ENCODE peak calls at places on chromosomes 7 and 10, in five cellular contexts. F is heart right ventricle; U is esophagus muscularis mucosa; Z is effector memory CD4-positive, alpha-beta T cell; M is HCT116. J is an unnamed sample.
A peak's percentile ranks its signal among the peaks of the same experiment; 100 is the strongest.

GRCh38 chr10:7797582-7797981 is 9.6 kb downstream of the ATP5F1C start:
- DNase-seq in F (peak; percentile 23), Z (no peak), U (no peak), M (peak; percentile 49), J (no peak)

GRCh38 chr7:51015581-51015980 is 232.9 kb upstream of the GRB10 start:
- DNase-seq in F (no peak), M (no peak), Z (no peak), U (peak; percentile 87), J (no peak)

GRCh38 chr10:21742740-21743412 is 208.8 kb downstream of the MLLT10 start:
- DNase-seq in M (no peak), Z (no peak), F (no peak), U (no peak), J (no peak)

GRCh38 chr7:47314728-47315601 is 266.9 kb downstream of the TNS3 start:
- DNase-seq in Z (no peak), U (no peak), M (no peak), F (peak; percentile 59), J (no peak)

GRCh38 chr7:150935149-150935548 is 43.0 kb downstream of the KCNH2 start:
- DNase-seq in F (no peak), U (no peak), M (no peak), Z (no peak), J (no peak)

GRCh38 chr7:150950496-150951180 is 27.5 kb downstream of the KCNH2 start:
- DNase-seq in U (no peak), Z (no peak), F (no peak), M (no peak), J (peak; percentile 26)

GRCh38 chr7:5231116-5231515 is 41.1 kb downstream of the WIPI2 start:
- DNase-seq in M (no peak), U (no peak), Z (no peak), F (no peak), J (no peak)

GRCh38 chr10:50625663-50626062 is 1.9 kb upstream of the SGMS1 start:
- DNase-seq in Z (no peak), U (no peak), F (no peak), M (no peak), J (no peak)

GRCh38 chr7:80736371-80736770 is 97.9 kb downstream of the CD36 start:
- DNase-seq in F (no peak), M (no peak), U (no peak), Z (no peak), J (no peak)

GRCh38 chr10:60957667-60958221 is 13.8 kb upstream of the RHOBTB1 start:
- DNase-seq in M (no peak), Z (no peak), U (no peak), F (no peak), J (no peak)

GRCh38 chr7:27183682-27184341 is 1.2 kb downstream of the HOXA11 start:
- DNase-seq in U (no peak), M (no peak), Z (no peak), F (no peak), J (peak; percentile 26)

GRCh38 chr7:22885824-22886255 is 63.2 kb upstream of the TOMM7 start:
- DNase-seq in F (no peak), M (no peak), Z (no peak), U (no peak), J (no peak)

GRCh38 chr10:91220954-91221696 is 662 bp downstream of the PCGF5 start:
- DNase-seq in M (no peak), U (no peak), F (no peak), Z (no peak), J (no peak)

GRCh38 chr10:133097961-133098360 is 10.2 kb downstream of the ADGRA1 start:
- DNase-seq in U (no peak), M (no peak), Z (no peak), F (no peak), J (no peak)
- H3K27me3 ChIP-seq in U (peaks cover 3% of the 10 kb centered on the region), M (no peaks in the 10 kb centered on the region), Z (no peaks in the 10 kb centered on the region), F (peaks cover 79% of the 10 kb centered on the region), J (no peaks in the 10 kb centered on the region)

GRCh38 chr10:71753091-71753959 is 20.0 kb downstream of the VSIR start:
- DNase-seq in F (no peak), M (no peak), U (no peak), Z (no peak), J (peak; percentile 74)
- H3K4me1 ChIP-seq in F (peaks cover 59% of the 10 kb centered on the region), M (no peaks in the 10 kb centered on the region), U (peaks cover 77% of the 10 kb centered on the region), Z (peaks cover 99% of the 10 kb centered on the region), J (peaks cover 36% of the 10 kb centered on the region)

GRCh38 chr10:133489816-133490588 is 36.3 kb downstream of the SCART1 start:
- DNase-seq in Z (no peak), F (no peak), M (no peak), U (no peak), J (no peak)
- H3K9me3 ChIP-seq in Z (no peaks in the 10 kb centered on the region), F (peaks cover 15% of the 10 kb centered on the region), M (no peaks in the 10 kb centered on the region), U (no peaks in the 10 kb centered on the region), J (peaks cover 37% of the 10 kb centered on the region)

GRCh38 chr7:98703916-98704315 is 86.8 kb downstream of the NPTX2 start:
- DNase-seq in F (no peak), U (no peak), Z (no peak), M (no peak), J (no peak)
- H3K27me3 ChIP-seq in F (peaks cover 21% of the 10 kb centered on the region), U (no peaks in the 10 kb centered on the region), Z (no peaks in the 10 kb centered on the region), M (peaks cover 3% of the 10 kb centered on the region), J (no peaks in the 10 kb centered on the region)

DNA sequence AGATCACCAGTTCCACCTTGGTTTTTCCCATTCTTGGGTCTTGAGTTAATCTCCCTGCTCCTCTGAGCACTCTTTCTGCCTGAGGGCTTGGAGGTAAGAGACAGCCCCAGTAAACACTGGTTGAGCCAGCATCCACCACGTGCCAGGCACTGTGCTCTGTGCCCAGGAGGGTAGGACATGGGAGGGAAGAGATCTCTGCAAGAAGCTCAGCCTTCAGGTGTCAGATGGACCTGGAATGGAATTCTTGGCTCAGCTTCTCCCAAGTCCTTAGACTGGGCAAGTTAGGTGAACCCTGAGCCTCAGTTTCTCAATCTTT is 2.5 kb downstream of the ZYX start:
- DNase-seq in Z (no peak), M (no peak), U (no peak), F (no peak), J (no peak)
- H3K4me1 ChIP-seq in Z (peaks cover 51% of the 10 kb centered on the region), M (peaks cover 13% of the 10 kb centered on the region), U (peaks cover 81% of the 10 kb centered on the region), F (peaks cover 64% of the 10 kb centered on the region), J (peaks cover 44% of the 10 kb centered on the region)

DNA sequence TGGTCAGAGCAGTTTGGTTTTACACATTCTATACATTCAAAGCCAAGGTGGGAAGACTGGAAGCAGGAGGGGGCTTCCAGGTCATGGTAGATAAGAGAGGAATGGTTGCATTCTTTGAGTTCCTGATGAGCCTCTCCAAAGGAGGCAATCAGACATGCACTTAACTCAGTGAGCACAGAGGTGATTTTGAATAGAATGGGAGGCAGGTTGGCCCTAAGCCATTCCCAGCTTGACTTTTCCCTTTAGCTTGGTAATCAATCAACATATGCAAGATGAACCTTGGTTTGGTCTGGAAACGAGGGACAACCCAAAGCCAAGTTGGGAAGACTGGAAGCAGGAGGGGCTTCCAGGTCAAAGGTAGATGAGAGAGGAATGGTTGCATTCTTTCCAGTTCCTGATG is 31.4 kb downstream of the TCERG1L start:
- DNase-seq in U (no peak), M (no peak), Z (no peak), F (no peak), J (no peak)
- H3K9me3 ChIP-seq in U (no peaks in the 10 kb centered on the region), M (no peaks in the 10 kb centered on the region), Z (no peaks in the 10 kb centered on the region), F (peaks cover 4% of the 10 kb centered on the region), J (no peaks in the 10 kb centered on the region)

GRCh38 chr10:49396666-49396999 is 744 bp upstream of the DRGX start:
- DNase-seq in Z (no peak), M (no peak), F (no peak), U (no peak), J (no peak)

GRCh38 chr10:49397036-49397999 is 1.4 kb upstream of the DRGX start:
- DNase-seq in M (no peak), Z (no peak), F (no peak), U (no peak), J (no peak)

GRCh38 chr10:49398986-49399385 is 3.1 kb upstream of the DRGX start:
- DNase-seq in Z (no peak), F (no peak), M (no peak), U (no peak), J (no peak)

GRCh38 chr10:49400365-49400764 is 4.5 kb upstream of the DRGX start:
- DNase-seq in F (no peak), M (no peak), Z (no peak), U (no peak), J (no peak)

DNA sequence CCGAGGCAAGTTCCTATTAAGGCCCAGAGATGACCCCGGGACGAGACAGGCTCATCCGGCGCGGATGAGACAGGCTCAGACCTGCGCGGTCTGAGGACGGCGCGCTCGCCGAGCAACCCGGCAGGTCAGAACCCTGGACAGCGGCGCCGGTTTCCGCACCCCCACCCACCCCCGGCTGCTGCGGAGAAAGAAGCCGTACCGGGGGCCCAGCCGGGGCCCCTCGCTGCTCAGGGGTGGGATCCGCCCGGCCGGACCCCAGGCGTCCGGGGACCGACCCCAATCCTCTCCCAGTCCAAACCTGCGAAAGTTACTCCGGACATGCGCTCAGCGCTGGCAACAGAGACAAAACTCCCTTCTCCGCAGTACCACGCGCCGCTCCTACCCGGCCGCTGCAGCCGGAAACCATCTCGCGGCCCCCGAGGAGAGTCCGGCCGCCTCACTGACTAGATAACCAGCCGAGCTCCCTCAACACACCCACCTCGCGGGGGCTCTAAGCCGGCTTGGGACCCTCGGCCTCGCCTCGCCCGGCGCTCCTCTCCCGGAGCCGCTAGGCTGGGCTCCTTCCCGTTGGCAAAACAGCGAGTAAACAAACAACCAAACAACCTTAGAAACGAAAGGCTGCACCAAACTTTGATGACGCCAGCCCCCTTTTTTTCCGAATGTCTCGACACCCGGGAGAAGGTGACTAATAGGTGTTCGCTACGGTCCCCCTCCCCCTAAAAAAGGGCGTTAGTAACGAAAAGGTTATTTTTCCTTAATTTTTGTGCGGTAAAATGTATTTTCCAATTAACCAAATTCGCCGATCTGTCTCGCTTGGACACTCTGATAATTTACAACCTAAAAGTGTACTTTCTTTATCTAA is 2.3 kb upstream of the DRGX start:
- DNase-seq in Z (peak; percentile 12), U (no peak), F (peak; percentile 67), M (no peak), J (peak; percentile 72)
- H3K27me3 ChIP-seq in Z (peaks cover 48% of the 10 kb centered on the region), U (peaks cover 59% of the 10 kb centered on the region), F (peaks cover 97% of the 10 kb centered on the region), M (peaks cover 38% of the 10 kb centered on the region), J (peaks cover 7% of the 10 kb centered on the region)

J was measured in Caco-2.